ENCODE peak calls at places on chromosomes 13 and 19, in seven cellular contexts. H is Right ventricle myocardium superior; S is HFFc6; X is stromal cell of bone marrow; A is stimulated activated CD8-positive, alpha-beta memory T cell treated with anti-CD3 and anti-CD28 coated beads, Interleukin-4, amount 100 ng/mL, for 1 hour; V is naive B cell; W is endothelial cell. U is an unnamed sample.
A peak's percentile ranks its signal among the peaks of the same experiment; 100 is the strongest.

GRCh38 chr19:53771133-53771532 is 53.0 kb downstream of the NLRP12 start:
- DNase-seq in H (no peak), S (no peak), X (no peak), A (no peak), V (no peak), W (no peak), U (no peak)

GRCh38 chr19:47074621-47075020 is 26.2 kb upstream of the TMEM160 start:
- DNase-seq in H (no peak), S (no peak), X (no peak), A (no peak), V (no peak), W (peak; percentile 26), U (no peak)

GRCh38 chr13:41941174-41941573 is 19.7 kb downstream of the VWA8 start:
- DNase-seq in H (no peak), S (no peak), X (no peak), A (no peak), V (no peak), W (no peak), U (no peak)

GRCh38 chr19:9608912-9609311 is 12.1 kb downstream of the ZNF561 start:
- DNase-seq in H (no peak), S (no peak), X (no peak), A (no peak), V (no peak), W (no peak), U (no peak)

GRCh38 chr13:24071423-24072075 is 89.0 kb upstream of the SPATA13 start:
- DNase-seq in H (no peak), S (peak; percentile 37), X (peak; percentile 28), A (no peak), V (no peak), W (no peak), U (no peak)

GRCh38 chr19:51431124-51431523 is 13.7 kb upstream of the SIGLEC10 start:
- DNase-seq in H (no peak), S (no peak), X (no peak), A (no peak), V (no peak), W (no peak), U (no peak)

GRCh38 chr13:112643759-112644459 is 45.9 kb upstream of the ATP11A start:
- DNase-seq in H (no peak), S (no peak), X (no peak), A (no peak), V (no peak), W (no peak), U (no peak)

GRCh38 chr19:13691569-13691968 is 72.8 kb upstream of the MRI1 start:
- DNase-seq in H (no peak), S (no peak), X (no peak), A (no peak), V (no peak), W (no peak), U (no peak)

GRCh38 chr13:30851697-30852096 is 54.4 kb upstream of the MEDAG start:
- DNase-seq in H (no peak), S (no peak), X (no peak), A (no peak), V (no peak), W (no peak), U (no peak)

GRCh38 chr19:36225219-36225892 is 10.4 kb downstream of the ZNF146 start:
- DNase-seq in H (no peak), S (peak; percentile 39), X (peak; percentile 38), A (no peak), V (no peak), W (no peak), U (no peak)